ENCODE peak calls at places on chromosomes 4 and X, in five cellular contexts. J is AG10803, X is GM12878, K is AG09309, O is right lobe of liver. N is an unnamed sample.

GRCh38 chr4:4869380-4869723 is 9.9 kb downstream of the MSX1 start:
- DNase-seq in J (no peak), X (no peak), O (no peak), K (no peak), N (no peak)

GRCh38 chr4:15682790-15683495 is 1.3 kb downstream of the FAM200B start:
- DNase-seq in O (no peak), J (no peak), X (no peak), K (no peak), N (no peak)

GRCh38 chr4:85475631-85476233 is 782 bp downstream of the ARHGAP24 start:
- DNase-seq in K (no peak), J (peak), O (no peak), X (no peak), N (no peak)

GRCh38 chr4:169116270-169116901 is 106.3 kb upstream of the CBR4 start:
- DNase-seq in O (no peak), X (no peak), J (no peak), K (no peak), N (no peak)

GRCh38 chrX:71603618-71604017 is 14.7 kb downstream of the CXCR3 start:
- DNase-seq in K (no peak), O (no peak), X (no peak), J (no peak), N (no peak)

GRCh38 chr4:5893013-5893580 is at the start of gene CRMP1:
- DNase-seq in K (no peak), O (no peak), J (no peak), X (no peak), N (no peak)

GRCh38 chr4:13496605-13497004 is 12.5 kb upstream of the RAB28 start:
- DNase-seq in K (no peak), O (no peak), J (no peak), X (no peak), N (no peak)

GRCh38 chr4:122542411-122543236 is 78.2 kb downstream of the IL21 start:
- DNase-seq in O (no peak), K (peak), J (peak), X (peak), N (peak)

GRCh38 chr4:181278941-181279340 is 964.3 kb upstream of the TENM3 start:
- DNase-seq in X (no peak), J (no peak), O (no peak), K (no peak), N (no peak)

GRCh38 chrX:132226169-132226568 is 6.9 kb upstream of the RAP2C start:
- DNase-seq in K (no peak), X (no peak), J (peak), O (no peak), N (no peak)

GRCh38 chr4:2141762-2142520 is 82.8 kb downstream of the NAT8L start:
- DNase-seq in X (no peak), J (no peak), K (no peak), O (no peak), N (no peak)

GRCh38 chr4:82431026-82431745 is 796 bp downstream of the ENOPH1 start:
- DNase-seq in K (no peak), X (no peak), O (peak), J (peak), N (no peak)

GRCh38 chr4:68683034-68683433 is 12.6 kb upstream of the UGT2B15 start:
- DNase-seq in O (no peak), X (no peak), J (no peak), K (no peak), N (no peak)

GRCh38 chrX:115264009-115264408 is 25.5 kb upstream of the LUZP4 start:
- DNase-seq in X (no peak), O (no peak), K (no peak), J (no peak), N (no peak)

GRCh38 chrX:140057001-140057411 is 91.7 kb upstream of the CXorf66 start:
- DNase-seq in O (peak), X (peak), J (peak), K (peak), N (peak)

GRCh38 chrX:50779694-50780093 is 34.3 kb downstream of the SHROOM4 start:
- DNase-seq in O (no peak), J (peak), K (no peak), X (no peak), N (no peak)

GRCh38 chrX:149365552-149365951 is 139.6 kb downstream of the IDS start:
- DNase-seq in X (no peak), O (no peak), J (no peak), K (no peak), N (no peak)

GRCh38 chr4:73851293-73851692 is 1.8 kb upstream of the PF4V1 start:
- DNase-seq in O (no peak), J (no peak), K (no peak), X (no peak), N (no peak)

GRCh38 chrX:116010939-116011338 is 159.6 kb upstream of the AGTR2 start:
- DNase-seq in O (no peak), J (no peak), K (no peak), X (no peak), N (no peak)

GRCh38 chrX:40887476-40887875 is 152.1 kb upstream of the MED14 start:
- DNase-seq in K (no peak), J (peak), X (no peak), O (no peak), N (no peak)

GRCh38 chr4:1910643-1911042 is 39.5 kb downstream of the NSD2 start:
- DNase-seq in O (no peak), J (peak), K (peak), X (no peak), N (peak)

GRCh38 chr4:112144546-112145325 is 518 bp upstream of the FAM241A start:
- DNase-seq in O (peak), J (no peak), K (no peak), X (peak), N (no peak)

GRCh38 chr4:158778712-158779111 is 9.9 kb downstream of the FNIP2 start:
- DNase-seq in J (no peak), X (no peak), K (no peak), O (no peak), N (no peak)

GRCh38 chrX:8684201-8684600 is 47.7 kb downstream of the ANOS1 start:
- DNase-seq in O (no peak), X (no peak), J (no peak), K (no peak), N (no peak)

GRCh38 chr4:104989363-104989762 is 157.3 kb upstream of the TET2 start:
- DNase-seq in K (no peak), X (no peak), O (no peak), J (no peak), N (peak)

GRCh38 chr4:77202491-77202890 is 45.5 kb downstream of the CCNG2 start:
- DNase-seq in K (no peak), J (no peak), X (no peak), O (no peak), N (no peak)

GRCh38 chr4:122673252-122673651 is 52.4 kb upstream of the IL21 start:
- DNase-seq in X (no peak), O (no peak), K (no peak), J (peak), N (no peak)

GRCh38 chrX:78619829-78620228 is 39.3 kb downstream of the RTL3 start:
- DNase-seq in K (no peak), X (no peak), J (peak), O (no peak), N (no peak)

GRCh38 chr4:178823673-178824072 is 1381.4 kb upstream of the AGA start:
- DNase-seq in X (no peak), K (no peak), O (no peak), J (no peak), N (no peak)

GRCh38 chrX:48966796-48967579 is 4.7 kb downstream of the KCND1 start:
- DNase-seq in O (no peak), X (no peak), K (no peak), J (peak), N (no peak)

GRCh38 chrX:118872102-118872566 is 48.5 kb downstream of the ZCCHC12 start:
- DNase-seq in X (no peak), J (peak), K (no peak), O (peak), N (no peak)

GRCh38 chrX:111127038-111127437 is 31.0 kb downstream of the PAK3 start:
- DNase-seq in J (no peak), X (no peak), O (no peak), K (no peak), N (no peak)

GRCh38 chrX:111124418-111124817 is 28.4 kb downstream of the PAK3 start:
- DNase-seq in J (no peak), O (no peak), K (no peak), X (no peak), N (no peak)

GRCh38 chrX:111123125-111123524 is 27.1 kb downstream of the PAK3 start:
- DNase-seq in K (no peak), O (no peak), X (no peak), J (no peak), N (no peak)

GRCh38 chrX:111119341-111119740 is 23.4 kb downstream of the PAK3 start:
- DNase-seq in O (no peak), X (no peak), K (no peak), J (no peak), N (no peak)

DNA sequence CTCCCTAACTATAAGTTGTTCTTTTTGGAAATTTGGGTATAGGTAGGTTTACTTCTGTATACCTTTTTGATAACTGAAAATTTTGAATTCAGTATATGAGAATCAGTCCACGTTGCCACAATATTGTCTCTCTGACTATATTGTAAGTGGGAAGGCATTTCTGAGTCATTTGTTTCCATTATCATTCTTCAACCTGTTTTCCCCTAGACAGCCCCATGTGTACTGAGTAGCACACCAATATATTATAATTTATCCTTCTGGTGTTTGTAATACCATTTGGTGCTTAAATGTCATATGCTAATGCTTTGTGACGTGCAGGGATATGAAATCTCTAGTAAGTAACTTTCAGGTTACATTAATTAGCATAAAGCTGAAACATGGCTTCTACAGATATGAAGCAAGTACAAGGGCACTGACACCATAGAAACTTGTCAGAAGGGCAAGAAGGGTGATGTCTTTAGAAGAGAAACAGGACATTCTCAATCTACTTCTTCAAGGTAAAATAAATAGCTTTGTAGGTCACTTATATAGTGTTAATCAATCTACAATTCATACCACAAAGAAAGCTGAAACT is 27.7 kb downstream of the PAK3 start:
- DNase-seq in O (no peak), X (no peak), K (no peak), J (no peak), N (no peak)
- H3K4me3 ChIP-seq in O (no peak), X (peak), K (no peak), J (no peak), N (no peak)

GRCh38 chr4:98110929-98111328 is 32.3 kb downstream of the STPG2 start:
- DNase-seq in J (no peak), K (no peak), O (no peak), X (no peak), N (no peak)
- TF ChIP-seq CTCF in J (no peak), K (no peak), O (no peak), X (no peak), N (no peak)

DNA sequence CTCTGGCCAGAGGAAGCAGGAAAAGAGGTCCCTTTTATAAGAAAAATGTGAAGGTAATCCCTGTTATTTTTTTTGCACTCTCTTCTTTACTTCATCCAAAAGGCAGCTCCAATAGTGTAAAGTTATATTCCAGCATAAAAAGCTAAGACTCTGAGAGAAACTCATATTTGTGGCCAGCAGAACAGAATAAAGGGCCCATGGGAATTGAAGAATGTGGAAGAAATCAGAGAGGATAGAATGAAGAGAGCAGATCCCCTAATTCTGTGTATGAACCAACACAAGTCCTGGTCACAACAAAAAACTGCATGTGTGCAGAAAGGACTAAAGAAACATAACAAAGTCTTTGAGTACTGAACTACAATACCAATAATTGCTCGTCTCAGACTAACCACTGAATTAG is 22.3 kb downstream of the RPS6KA6 start:
- DNase-seq in O (no peak), K (no peak), X (no peak), J (peak), N (no peak)
- H3K4me3 ChIP-seq in O (no peak), K (no peak), X (no peak), J (no peak), N (no peak)

DNA sequence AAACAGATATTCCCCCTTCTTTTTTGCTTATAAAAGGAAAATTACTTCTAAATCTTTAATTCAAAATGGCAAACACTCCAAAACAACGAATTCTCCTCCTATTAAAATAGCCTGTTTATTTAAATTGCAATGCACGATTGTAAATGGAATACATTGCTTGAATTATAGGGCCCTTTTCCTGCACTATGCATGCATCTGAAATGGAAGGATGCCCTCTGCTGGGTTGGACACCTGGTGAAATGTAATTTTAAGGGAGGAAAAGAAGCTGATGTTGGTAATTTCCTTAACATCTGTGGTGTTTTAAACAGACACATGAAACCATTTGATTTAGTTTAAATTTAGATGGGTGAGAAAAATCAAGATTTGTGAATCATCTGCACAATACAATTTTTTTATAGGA is 72.8 kb downstream of the GRXCR1 start:
- DNase-seq in X (no peak), K (no peak), J (no peak), O (no peak), N (no peak)
- TF ChIP-seq CTCF in X (no peak), K (no peak), J (no peak), O (no peak), N (peak)

DNA sequence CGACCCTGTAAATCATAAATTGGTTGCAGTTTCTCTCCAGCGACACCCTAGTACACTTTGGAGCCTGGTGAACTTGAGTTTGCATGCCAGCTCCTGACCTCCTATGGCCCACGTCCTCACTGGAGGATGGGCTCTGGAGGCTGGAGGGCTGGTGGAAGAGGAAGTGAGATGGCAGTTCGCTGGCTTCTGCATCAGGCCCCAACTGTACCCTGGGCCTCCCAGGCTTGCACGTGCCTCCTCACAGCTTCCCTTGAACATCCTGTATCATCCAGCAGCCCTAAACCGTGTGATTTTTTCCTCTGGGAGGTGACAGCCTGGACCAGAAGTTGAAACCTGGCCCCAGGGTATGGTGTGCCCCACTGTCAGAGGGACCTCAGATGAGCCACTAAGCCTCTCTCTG is 78.5 kb downstream of the HTRA3 start:
- DNase-seq in O (no peak), K (no peak), J (no peak), X (no peak), N (no peak)
- H3K4me3 ChIP-seq in O (no peak), K (no peak), J (no peak), X (no peak), N (no peak)

GRCh38 chrX:102341867-102342266 is 94.9 kb downstream of the NXF2 start:
- DNase-seq in K (no peak), X (no peak), O (no peak), J (no peak), N (no peak)
- TF ChIP-seq CTCF in K (peak), X (no peak), O (peak), J (peak), N (peak)

DNA sequence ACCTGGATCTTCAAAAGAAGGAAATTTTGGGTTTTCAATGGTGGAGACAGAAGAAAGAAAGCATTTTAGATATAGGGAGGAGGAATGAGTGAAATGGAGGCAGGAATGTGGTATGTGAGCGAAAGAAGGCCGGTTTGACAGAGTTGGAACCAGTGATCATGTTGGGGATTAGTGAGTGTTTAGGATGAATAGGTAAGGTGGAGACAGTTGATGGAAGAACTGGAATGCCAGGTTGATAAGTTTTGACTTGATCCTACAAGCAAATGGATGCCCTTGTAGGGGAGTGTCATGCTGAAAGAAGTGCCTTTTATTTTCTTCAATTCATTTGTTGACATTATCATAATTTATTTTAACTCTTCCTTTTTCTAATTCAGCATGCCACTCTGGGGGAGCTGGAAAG is 207.8 kb upstream of the AMOT start:
- DNase-seq in J (no peak), O (no peak), X (no peak), K (no peak), N (no peak)
- H3K4me3 ChIP-seq in J (no peak), O (no peak), X (no peak), K (no peak), N (no peak)

N was measured in astrocyte of the cerebellum.